ENCODE peak calls at places on chromosomes 5 and 9, in six cellular contexts. One of them, this sample, is unnamed.

GRCh38 chr9:109108318-109108717 is 11.4 kb downstream of the TMEM245 start:
- DNase-seq in epithelial cell of proximal tubule: no peak
- DNase-seq in fibroblast of pulmonary artery: peak
- DNase-seq in mammary epithelial cell: peak
- DNase-seq in keratinocyte: no peak
- DNase-seq in psoas muscle: no peak
- DNase-seq in this sample: no peak

GRCh38 chr9:133154097-133154989 is 9.4 kb downstream of the GBGT1 start:
- DNase-seq in epithelial cell of proximal tubule: no peak
- DNase-seq in fibroblast of pulmonary artery: no peak
- DNase-seq in mammary epithelial cell: no peak
- DNase-seq in keratinocyte: no peak
- DNase-seq in psoas muscle: peak
- DNase-seq in this sample: no peak

GRCh38 chr5:1568201-1568979 is 44.6 kb upstream of the LPCAT1 start:
- DNase-seq in epithelial cell of proximal tubule: peak
- DNase-seq in fibroblast of pulmonary artery: peak
- DNase-seq in mammary epithelial cell: peak
- DNase-seq in keratinocyte: no peak
- DNase-seq in psoas muscle: no peak
- DNase-seq in this sample: peak

GRCh38 chr9:4508246-4508906 is 18.1 kb downstream of the SLC1A1 start:
- DNase-seq in epithelial cell of proximal tubule: peak
- DNase-seq in fibroblast of pulmonary artery: peak
- DNase-seq in mammary epithelial cell: peak
- DNase-seq in keratinocyte: no peak
- DNase-seq in psoas muscle: no peak
- DNase-seq in this sample: peak

GRCh38 chr5:59604111-59604510 is 289.4 kb downstream of the PDE4D start:
- DNase-seq in epithelial cell of proximal tubule: no peak
- DNase-seq in fibroblast of pulmonary artery: no peak
- DNase-seq in mammary epithelial cell: no peak
- DNase-seq in keratinocyte: no peak
- DNase-seq in psoas muscle: no peak
- DNase-seq in this sample: no peak

GRCh38 chr9:2963307-2963706 is 119.4 kb upstream of the PUM3 start:
- DNase-seq in epithelial cell of proximal tubule: no peak
- DNase-seq in fibroblast of pulmonary artery: no peak
- DNase-seq in mammary epithelial cell: no peak
- DNase-seq in keratinocyte: no peak
- DNase-seq in psoas muscle: no peak
- DNase-seq in this sample: no peak

GRCh38 chr9:69532359-69532758 is 139.8 kb downstream of the APBA1 start:
- DNase-seq in epithelial cell of proximal tubule: no peak
- DNase-seq in fibroblast of pulmonary artery: no peak
- DNase-seq in mammary epithelial cell: no peak
- DNase-seq in keratinocyte: no peak
- DNase-seq in psoas muscle: no peak
- DNase-seq in this sample: no peak

GRCh38 chr5:14816999-14817761 is 54.4 kb downstream of the ANKH start:
- DNase-seq in epithelial cell of proximal tubule: no peak
- DNase-seq in fibroblast of pulmonary artery: peak
- DNase-seq in mammary epithelial cell: peak
- DNase-seq in keratinocyte: peak
- DNase-seq in psoas muscle: peak
- DNase-seq in this sample: no peak

GRCh38 chr5:56155085-56155484 is 78.0 kb downstream of the ANKRD55 start:
- DNase-seq in epithelial cell of proximal tubule: no peak
- DNase-seq in fibroblast of pulmonary artery: peak
- DNase-seq in mammary epithelial cell: no peak
- DNase-seq in keratinocyte: no peak
- DNase-seq in psoas muscle: no peak
- DNase-seq in this sample: no peak
- TF ChIP-seq CTCF in epithelial cell of proximal tubule: no peak
- TF ChIP-seq CTCF in fibroblast of pulmonary artery: no peak
- TF ChIP-seq CTCF in mammary epithelial cell: no peak
- TF ChIP-seq CTCF in keratinocyte: no peak
- TF ChIP-seq CTCF in psoas muscle: no peak
- TF ChIP-seq CTCF in this sample: no peak

GRCh38 chr5:66830636-66831035 is 234.4 kb downstream of the MAST4 start:
- DNase-seq in epithelial cell of proximal tubule: no peak
- DNase-seq in fibroblast of pulmonary artery: peak
- DNase-seq in mammary epithelial cell: peak
- DNase-seq in keratinocyte: no peak
- DNase-seq in psoas muscle: no peak
- DNase-seq in this sample: no peak
- TF ChIP-seq CTCF in epithelial cell of proximal tubule: no peak
- TF ChIP-seq CTCF in fibroblast of pulmonary artery: peak
- TF ChIP-seq CTCF in mammary epithelial cell: peak
- TF ChIP-seq CTCF in keratinocyte: no peak
- TF ChIP-seq CTCF in psoas muscle: no peak
- TF ChIP-seq CTCF in this sample: no peak

DNA sequence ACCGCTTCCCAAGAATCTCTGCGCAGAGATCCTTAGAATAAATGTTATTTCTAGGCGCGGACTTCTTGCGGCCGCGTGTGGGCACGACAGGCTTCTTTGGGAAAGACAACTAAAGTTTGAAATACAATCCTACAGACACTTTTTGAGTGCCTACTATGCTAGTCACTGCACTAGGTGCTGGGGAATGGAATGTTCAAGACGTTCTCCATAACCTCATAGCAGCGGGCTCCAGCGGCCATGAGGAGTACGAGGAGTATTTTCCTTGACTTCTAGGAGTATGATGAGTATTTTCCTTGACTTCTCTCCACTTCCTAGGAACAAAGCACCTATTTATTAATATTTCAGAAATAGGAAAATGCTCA is 636 bp upstream of the PWWP2A start:
- DNase-seq in epithelial cell of proximal tubule: no peak
- DNase-seq in fibroblast of pulmonary artery: no peak
- DNase-seq in mammary epithelial cell: no peak
- DNase-seq in keratinocyte: no peak
- DNase-seq in psoas muscle: no peak
- DNase-seq in this sample: no peak
- TF ChIP-seq CTCF in epithelial cell of proximal tubule: peak
- TF ChIP-seq CTCF in fibroblast of pulmonary artery: peak
- TF ChIP-seq CTCF in mammary epithelial cell: no peak
- TF ChIP-seq CTCF in keratinocyte: peak
- TF ChIP-seq CTCF in psoas muscle: peak
- TF ChIP-seq CTCF in this sample: no peak

GRCh38 chr5:150249744-150250143 is 39.8 kb downstream of the CAMK2A start:
- DNase-seq in epithelial cell of proximal tubule: no peak
- DNase-seq in fibroblast of pulmonary artery: no peak
- DNase-seq in mammary epithelial cell: no peak
- DNase-seq in keratinocyte: no peak
- DNase-seq in psoas muscle: no peak
- DNase-seq in this sample: no peak

GRCh38 chr5:150253416-150254208 is 36.0 kb downstream of the CAMK2A start:
- DNase-seq in epithelial cell of proximal tubule: no peak
- DNase-seq in fibroblast of pulmonary artery: no peak
- DNase-seq in mammary epithelial cell: no peak
- DNase-seq in keratinocyte: no peak
- DNase-seq in psoas muscle: no peak
- DNase-seq in this sample: no peak

GRCh38 chr5:150254363-150255154 is 35.0 kb downstream of the CAMK2A start:
- DNase-seq in epithelial cell of proximal tubule: no peak
- DNase-seq in fibroblast of pulmonary artery: no peak
- DNase-seq in mammary epithelial cell: no peak
- DNase-seq in keratinocyte: no peak
- DNase-seq in psoas muscle: no peak
- DNase-seq in this sample: no peak

GRCh38 chr5:150251504-150251903 is 38.1 kb downstream of the CAMK2A start:
- DNase-seq in epithelial cell of proximal tubule: no peak
- DNase-seq in fibroblast of pulmonary artery: no peak
- DNase-seq in mammary epithelial cell: no peak
- DNase-seq in keratinocyte: no peak
- DNase-seq in psoas muscle: no peak
- DNase-seq in this sample: no peak

GRCh38 chr5:150252489-150252888 is 37.1 kb downstream of the CAMK2A start:
- DNase-seq in epithelial cell of proximal tubule: no peak
- DNase-seq in fibroblast of pulmonary artery: no peak
- DNase-seq in mammary epithelial cell: no peak
- DNase-seq in keratinocyte: no peak
- DNase-seq in psoas muscle: no peak
- DNase-seq in this sample: no peak
- TF ChIP-seq CTCF in epithelial cell of proximal tubule: no peak
- TF ChIP-seq CTCF in fibroblast of pulmonary artery: no peak
- TF ChIP-seq CTCF in mammary epithelial cell: no peak
- TF ChIP-seq CTCF in keratinocyte: no peak
- TF ChIP-seq CTCF in psoas muscle: no peak
- TF ChIP-seq CTCF in this sample: no peak

GRCh38 chr5:61744690-61745619 is 412.9 kb downstream of the ZSWIM6 start:
- DNase-seq in epithelial cell of proximal tubule: no peak
- DNase-seq in fibroblast of pulmonary artery: no peak
- DNase-seq in mammary epithelial cell: no peak
- DNase-seq in keratinocyte: no peak
- DNase-seq in psoas muscle: no peak
- DNase-seq in this sample: no peak
- TF ChIP-seq CTCF in epithelial cell of proximal tubule: no peak
- TF ChIP-seq CTCF in fibroblast of pulmonary artery: no peak
- TF ChIP-seq CTCF in mammary epithelial cell: peak
- TF ChIP-seq CTCF in keratinocyte: peak
- TF ChIP-seq CTCF in psoas muscle: no peak
- TF ChIP-seq CTCF in this sample: no peak

GRCh38 chr9:90458485-90458884 is 184.1 kb downstream of the DIRAS2 start:
- DNase-seq in epithelial cell of proximal tubule: peak
- DNase-seq in fibroblast of pulmonary artery: no peak
- DNase-seq in mammary epithelial cell: no peak
- DNase-seq in keratinocyte: no peak
- DNase-seq in psoas muscle: no peak
- DNase-seq in this sample: no peak
- TF ChIP-seq CTCF in epithelial cell of proximal tubule: peak
- TF ChIP-seq CTCF in fibroblast of pulmonary artery: no peak
- TF ChIP-seq CTCF in mammary epithelial cell: no peak
- TF ChIP-seq CTCF in keratinocyte: no peak
- TF ChIP-seq CTCF in psoas muscle: no peak
- TF ChIP-seq CTCF in this sample: peak

GRCh38 chr9:122379340-122379739 is 8.5 kb downstream of the PTGS1 start:
- DNase-seq in epithelial cell of proximal tubule: no peak
- DNase-seq in fibroblast of pulmonary artery: no peak
- DNase-seq in mammary epithelial cell: no peak
- DNase-seq in keratinocyte: no peak
- DNase-seq in psoas muscle: no peak
- DNase-seq in this sample: no peak
- TF ChIP-seq CTCF in epithelial cell of proximal tubule: peak
- TF ChIP-seq CTCF in fibroblast of pulmonary artery: peak
- TF ChIP-seq CTCF in mammary epithelial cell: peak
- TF ChIP-seq CTCF in keratinocyte: peak
- TF ChIP-seq CTCF in psoas muscle: peak
- TF ChIP-seq CTCF in this sample: peak

This sample was measured in kidney epithelial cell.